ENCODE peak calls at places on chromosomes 1 and 21, in six cellular contexts. F is IMR-90, V is H9, O is neuronal stem cell, J is mesenchymal stem cell, E is H1. H is an unnamed sample.

GRCh38 chr1:152836881-152837280 is 5.8 kb upstream of the LCE6A start:
- DNase-seq in F (no peak), V (no peak), O (no peak), J (no peak), E (no peak), H (no peak)

GRCh38 chr1:17725811-17726582 is 29.1 kb upstream of the ACTL8 start:
- DNase-seq in F (no peak), V (no peak), O (no peak), J (no peak), E (no peak), H (no peak)

GRCh38 chr1:47859092-47859743 is 138.0 kb downstream of the TRABD2B start:
- DNase-seq in F (no peak), V (no peak), O (no peak), J (no peak), E (no peak), H (no peak)

GRCh38 chr1:165902565-165902964 is 75.2 kb downstream of the UCK2 start:
- DNase-seq in F (no peak), V (no peak), O (no peak), J (no peak), E (no peak), H (no peak)

GRCh38 chr1:38061290-38061689 is 14.7 kb upstream of the POU3F1 start:
- DNase-seq in F (no peak), V (no peak), O (no peak), J (no peak), E (no peak), H (no peak)

GRCh38 chr1:211625040-211625439 is 46.1 kb upstream of the SLC30A1 start:
- DNase-seq in F (peak; percentile 51), V (no peak), O (no peak), J (peak; percentile 58), E (no peak), H (peak; percentile 53)

GRCh38 chr1:27600500-27601175 is 3.3 kb downstream of the AHDC1 start:
- DNase-seq in F (peak; percentile 45), V (peak; percentile 85), O (no peak), J (peak; percentile 63), E (no peak), H (peak; percentile 88)

GRCh38 chr1:1937061-1937460 is 18.0 kb upstream of the TMEM52 start:
- DNase-seq in F (no peak), V (no peak), O (no peak), J (no peak), E (no peak), H (no peak)

GRCh38 chr1:116982319-116983004 is 19.1 kb upstream of the CD101 start:
- DNase-seq in F (no peak), V (peak; percentile 69), O (no peak), J (no peak), E (peak; percentile 17), H (peak; percentile 56)

GRCh38 chr1:228154021-228154684 is 4.4 kb downstream of the GJC2 start:
- DNase-seq in F (no peak), V (no peak), O (no peak), J (no peak), E (no peak), H (no peak)
- H3K4ac ChIP-seq in F (no peak overlapping the region), V (no peak overlapping the region), O (no peak overlapping the region), J (no peak overlapping the region), E (no peak overlapping the region), H (no peak overlapping the region)

GRCh38 chr1:43007377-43008105 is 48.9 kb upstream of the SLC2A1 start:
- DNase-seq in F (no peak), V (peak; percentile 92), O (peak; percentile 58), J (no peak), E (no peak), H (peak; percentile 76)
- H3K79me1 ChIP-seq in F (no peaks in the 10 kb centered on the region), V (no peaks in the 10 kb centered on the region), O (peaks cover 2% of the 10 kb centered on the region), J (no peaks in the 10 kb centered on the region), E (no peaks in the 10 kb centered on the region), H (no peaks in the 10 kb centered on the region)

GRCh38 chr1:227244339-227245118 is 73.8 kb downstream of the CDC42BPA start:
- DNase-seq in F (no peak), V (no peak), O (no peak), J (no peak), E (no peak), H (no peak)

GRCh38 chr1:227242811-227243682 is 75.2 kb downstream of the CDC42BPA start:
- DNase-seq in F (no peak), V (no peak), O (no peak), J (no peak), E (no peak), H (no peak)

GRCh38 chr1:227240983-227241382 is 77.3 kb downstream of the CDC42BPA start:
- DNase-seq in F (no peak), V (no peak), O (no peak), J (no peak), E (no peak), H (no peak)

GRCh38 chr1:227245613-227246320 is 72.5 kb downstream of the CDC42BPA start:
- DNase-seq in F (no peak), V (no peak), O (no peak), J (no peak), E (no peak), H (no peak)
- H3K4ac ChIP-seq in F (no peak overlapping the region), V (no peak overlapping the region), O (no peak overlapping the region), J (no peak overlapping the region), E (no peak overlapping the region), H (no peak overlapping the region)

GRCh38 chr21:45358261-45358670 is 46.7 kb upstream of the COL18A1 start:
- DNase-seq in F (no peak), V (no peak), O (no peak), J (no peak), E (no peak), H (no peak)

GRCh38 chr21:45357436-45358260 is 47.3 kb upstream of the COL18A1 start:
- DNase-seq in F (no peak), V (no peak), O (no peak), J (no peak), E (no peak), H (no peak)

GRCh38 chr21:45361033-45361997 is 43.6 kb upstream of the COL18A1 start:
- DNase-seq in F (no peak), V (no peak), O (no peak), J (no peak), E (no peak), H (peak; percentile 85)

GRCh38 chr21:45358711-45359310 is 46.2 kb upstream of the COL18A1 start:
- DNase-seq in F (no peak), V (no peak), O (no peak), J (no peak), E (no peak), H (no peak)

DNA sequence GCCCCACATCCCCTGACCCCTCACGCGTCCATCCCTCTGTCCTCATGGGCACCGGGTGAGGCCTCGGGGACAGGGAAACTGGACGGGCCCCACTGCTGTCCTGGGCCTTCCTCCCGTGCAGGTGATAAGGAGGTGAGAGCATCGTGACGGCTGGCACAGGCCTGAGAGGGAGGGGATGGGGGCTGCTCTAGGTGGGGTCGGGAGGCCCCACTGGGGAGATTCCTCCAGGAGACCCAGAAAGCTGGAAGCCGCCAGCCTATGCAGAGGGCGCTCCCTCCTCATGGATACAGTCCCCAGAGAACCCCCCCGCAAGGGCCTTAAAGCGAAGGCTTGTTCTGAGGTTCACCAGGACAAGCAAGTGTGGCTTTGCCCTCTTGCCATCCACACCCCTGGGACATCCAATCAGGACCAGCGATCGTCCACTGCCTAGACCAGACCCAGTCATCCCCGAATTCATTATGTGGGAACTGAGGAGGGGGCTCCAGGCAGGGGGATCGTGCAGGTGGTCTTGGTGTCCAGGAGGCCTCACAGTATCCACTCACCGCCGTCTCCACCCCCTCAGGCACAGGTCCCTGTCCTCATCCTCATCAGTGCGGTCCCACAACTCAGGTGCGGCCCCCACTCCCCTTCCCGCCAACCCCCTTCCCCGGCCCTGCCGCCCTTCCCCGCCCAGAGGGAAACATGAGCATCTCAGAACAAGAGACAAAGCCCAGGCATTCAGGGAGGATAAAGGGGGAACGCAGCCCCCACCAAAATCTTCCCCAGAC is 45.3 kb upstream of the COL18A1 start:
- DNase-seq in F (no peak), V (no peak), O (peak; percentile 59), J (no peak), E (no peak), H (no peak)
- H3K79me1 ChIP-seq in F (peaks cover 3% of the 10 kb centered on the region), V (no peaks in the 10 kb centered on the region), O (no peaks in the 10 kb centered on the region), J (no peaks in the 10 kb centered on the region), E (no peaks in the 10 kb centered on the region), H (no peaks in the 10 kb centered on the region)

DNA sequence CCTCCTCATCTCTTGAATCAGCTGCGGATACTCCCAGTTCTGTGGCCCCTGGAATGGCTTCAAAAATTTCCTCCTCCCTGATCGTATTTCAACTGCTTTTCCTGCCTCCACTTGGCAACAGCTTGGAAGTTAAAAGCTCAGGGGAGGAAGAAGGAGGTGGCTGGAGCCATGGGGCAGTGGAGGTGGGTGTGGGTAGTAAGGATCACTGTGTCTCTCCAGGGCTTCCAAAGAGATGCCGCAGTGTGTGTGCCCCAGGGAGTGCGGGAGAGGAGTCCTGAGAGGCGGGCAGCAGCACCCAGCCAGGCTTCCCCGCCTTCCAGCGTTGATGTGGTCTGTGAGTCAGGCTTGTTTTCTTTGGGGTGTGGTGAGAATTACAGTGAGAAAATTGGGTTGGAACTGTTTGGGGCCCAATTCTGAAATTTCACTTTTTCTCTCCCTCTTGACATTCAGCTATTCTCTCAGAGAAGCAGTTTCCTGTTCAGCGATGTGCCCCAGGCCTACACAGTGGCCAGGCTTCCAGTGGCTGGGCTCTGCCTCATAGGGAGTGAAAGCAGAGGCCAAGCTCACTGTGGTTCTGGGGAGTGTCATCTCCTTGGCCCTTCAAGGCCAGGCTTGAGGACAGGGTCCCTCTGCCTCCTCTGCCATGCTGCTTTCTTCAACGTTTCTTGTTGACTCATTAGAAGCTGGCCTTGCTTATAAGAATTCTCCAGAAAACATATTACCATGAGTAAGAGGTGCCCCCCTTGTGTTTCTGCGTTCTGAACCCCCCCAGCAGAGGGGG is 69.0 kb downstream of the PGM1 start:
- DNase-seq in F (peak; percentile 67), V (no peak), O (no peak), J (peak; percentile 12), E (no peak), H (peak; percentile 16)
- H3K4ac ChIP-seq in F (peak overlapping the region; percentile 49), V (no peak overlapping the region), O (no peak overlapping the region), J (no peak overlapping the region), E (no peak overlapping the region), H (no peak overlapping the region)

GRCh38 chr1:9376886-9377333 is 84.2 kb downstream of the SPSB1 start:
- DNase-seq in F (peak; percentile 47), V (no peak), O (no peak), J (peak; percentile 94), E (no peak), H (no peak)
- H3K79me1 ChIP-seq in F (peaks cover 3% of the 10 kb centered on the region), V (no peaks in the 10 kb centered on the region), O (no peaks in the 10 kb centered on the region), J (peaks cover 6% of the 10 kb centered on the region), E (no peaks in the 10 kb centered on the region), H (no peaks in the 10 kb centered on the region)

GRCh38 chr1:16217061-16217785 is 4.8 kb upstream of the ARHGEF19 start:
- DNase-seq in F (peak; percentile 93), V (peak; percentile 98), O (peak; percentile 96), J (peak; percentile 96), E (peak; percentile 93), H (peak; percentile 98)
- H3K4ac ChIP-seq in F (peak overlapping the region; percentile 76), V (no peak overlapping the region), O (no peak overlapping the region), J (peak overlapping the region; percentile 51), E (no peak overlapping the region), H (no peak overlapping the region)

DNA sequence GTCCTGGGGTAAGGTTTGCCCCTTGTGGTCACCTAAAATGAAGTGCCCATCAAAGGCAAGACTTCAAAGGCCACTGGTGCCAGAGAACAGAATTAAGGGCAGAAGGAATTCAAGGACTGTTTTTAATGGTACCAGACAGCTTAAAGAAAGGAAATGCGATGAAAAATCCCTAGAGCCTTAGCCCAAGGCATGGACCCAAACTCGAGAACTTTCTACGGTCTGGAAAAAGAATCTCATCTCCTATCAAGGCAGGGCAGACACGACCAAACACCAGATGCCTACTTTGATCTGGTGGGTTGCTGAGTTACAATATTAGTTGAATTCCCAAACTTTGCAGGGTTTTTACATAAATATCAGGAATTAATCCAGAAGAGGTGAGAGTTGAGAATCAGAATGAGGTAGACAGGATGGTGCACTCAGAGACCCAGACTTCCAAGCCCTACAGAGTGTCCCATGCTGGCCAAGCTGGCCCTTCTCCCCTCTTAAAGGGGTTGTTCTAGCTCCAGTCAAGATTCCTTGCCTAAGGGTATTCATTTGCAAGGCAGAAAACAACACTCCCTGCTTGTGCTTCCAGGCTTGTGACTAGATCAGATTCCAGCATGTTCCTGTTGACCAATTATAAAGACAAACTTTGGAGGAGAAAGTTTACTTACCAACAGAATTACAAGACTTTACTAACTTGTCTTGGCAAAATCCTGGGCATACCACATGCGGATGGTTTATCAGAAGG is 48.0 kb downstream of the EDN2 start:
- DNase-seq in F (no peak), V (no peak), O (no peak), J (no peak), E (no peak), H (peak; percentile 85)
- H3K79me1 ChIP-seq in F (no peaks in the 10 kb centered on the region), V (no peaks in the 10 kb centered on the region), O (no peaks in the 10 kb centered on the region), J (no peaks in the 10 kb centered on the region), E (no peaks in the 10 kb centered on the region), H (no peaks in the 10 kb centered on the region)